ENCODE peak calls at places on chromosomes 2 and 18, in nine cellular contexts. One of them, this sample, is unnamed.

GRCh38 chr2:122219504-122219903 is 464.1 kb downstream of the TSN start:
- DNase-seq in suprapubic skin: no peak
- DNase-seq in endodermal cell: no peak
- DNase-seq in thoracic aorta: no peak
- DNase-seq in dorsolateral prefrontal cortex: no peak
- DNase-seq in lower lobe of right lung: no peak
- DNase-seq in adrenal gland: no peak
- DNase-seq in transverse colon: no peak
- DNase-seq in HCT116: no peak
- DNase-seq in this sample: no peak

GRCh38 chr18:32767400-32767799 is 5.4 kb downstream of the KLHL14 start:
- DNase-seq in suprapubic skin: no peak
- DNase-seq in endodermal cell: no peak
- DNase-seq in thoracic aorta: no peak
- DNase-seq in dorsolateral prefrontal cortex: no peak
- DNase-seq in lower lobe of right lung: no peak
- DNase-seq in adrenal gland: no peak
- DNase-seq in transverse colon: no peak
- DNase-seq in HCT116: no peak
- DNase-seq in this sample: no peak

GRCh38 chr18:50194623-50195532 is at the start of gene MYO5B:
- DNase-seq in suprapubic skin: no peak
- DNase-seq in endodermal cell: peak
- DNase-seq in thoracic aorta: no peak
- DNase-seq in dorsolateral prefrontal cortex: peak
- DNase-seq in lower lobe of right lung: peak
- DNase-seq in adrenal gland: peak
- DNase-seq in transverse colon: peak
- DNase-seq in HCT116: peak
- DNase-seq in this sample: no peak

GRCh38 chr2:62071126-62071598 is 124.8 kb upstream of the B3GNT2 start:
- DNase-seq in suprapubic skin: no peak
- DNase-seq in endodermal cell: no peak
- DNase-seq in thoracic aorta: no peak
- DNase-seq in dorsolateral prefrontal cortex: no peak
- DNase-seq in lower lobe of right lung: no peak
- DNase-seq in adrenal gland: no peak
- DNase-seq in transverse colon: no peak
- DNase-seq in HCT116: no peak
- DNase-seq in this sample: no peak

GRCh38 chr2:241857041-241857541 is 1.6 kb downstream of the PDCD1 start:
- DNase-seq in suprapubic skin: peak
- DNase-seq in endodermal cell: no peak
- DNase-seq in thoracic aorta: no peak
- DNase-seq in dorsolateral prefrontal cortex: no peak
- DNase-seq in lower lobe of right lung: peak
- DNase-seq in adrenal gland: no peak
- DNase-seq in transverse colon: no peak
- DNase-seq in HCT116: no peak
- DNase-seq in this sample: no peak

GRCh38 chr2:178395295-178395694 is 55.7 kb downstream of the PRKRA start:
- DNase-seq in suprapubic skin: no peak
- DNase-seq in endodermal cell: no peak
- DNase-seq in thoracic aorta: no peak
- DNase-seq in dorsolateral prefrontal cortex: no peak
- DNase-seq in lower lobe of right lung: no peak
- DNase-seq in adrenal gland: no peak
- DNase-seq in transverse colon: no peak
- DNase-seq in HCT116: no peak
- DNase-seq in this sample: no peak

GRCh38 chr2:167718560-167718959 is 528.8 kb downstream of the STK39 start:
- DNase-seq in suprapubic skin: no peak
- DNase-seq in endodermal cell: no peak
- DNase-seq in thoracic aorta: no peak
- DNase-seq in dorsolateral prefrontal cortex: no peak
- DNase-seq in lower lobe of right lung: no peak
- DNase-seq in adrenal gland: no peak
- DNase-seq in transverse colon: no peak
- DNase-seq in HCT116: no peak
- DNase-seq in this sample: no peak

GRCh38 chr2:602571-603366 is 74.4 kb downstream of the TMEM18 start:
- DNase-seq in suprapubic skin: peak
- DNase-seq in endodermal cell: peak
- DNase-seq in thoracic aorta: no peak
- DNase-seq in dorsolateral prefrontal cortex: no peak
- DNase-seq in lower lobe of right lung: no peak
- DNase-seq in adrenal gland: peak
- DNase-seq in transverse colon: no peak
- DNase-seq in HCT116: peak
- DNase-seq in this sample: no peak

GRCh38 chr2:167318581-167318980 is 430.3 kb downstream of the XIRP2 start:
- DNase-seq in suprapubic skin: no peak
- DNase-seq in endodermal cell: no peak
- DNase-seq in thoracic aorta: no peak
- DNase-seq in dorsolateral prefrontal cortex: peak
- DNase-seq in lower lobe of right lung: no peak
- DNase-seq in adrenal gland: no peak
- DNase-seq in transverse colon: no peak
- DNase-seq in HCT116: no peak
- DNase-seq in this sample: no peak

GRCh38 chr18:48058486-48058885 is 128.0 kb upstream of the SMAD2 start:
- DNase-seq in suprapubic skin: no peak
- DNase-seq in endodermal cell: no peak
- DNase-seq in thoracic aorta: no peak
- DNase-seq in dorsolateral prefrontal cortex: no peak
- DNase-seq in lower lobe of right lung: no peak
- DNase-seq in adrenal gland: no peak
- DNase-seq in transverse colon: no peak
- DNase-seq in HCT116: no peak
- DNase-seq in this sample: no peak

GRCh38 chr2:195820373-195820772 is 163.3 kb downstream of the SLC39A10 start:
- DNase-seq in suprapubic skin: no peak
- DNase-seq in endodermal cell: no peak
- DNase-seq in thoracic aorta: no peak
- DNase-seq in dorsolateral prefrontal cortex: no peak
- DNase-seq in lower lobe of right lung: no peak
- DNase-seq in adrenal gland: no peak
- DNase-seq in transverse colon: no peak
- DNase-seq in HCT116: peak
- DNase-seq in this sample: no peak

GRCh38 chr18:55779461-55779710 is 191.4 kb upstream of the TCF4 start:
- DNase-seq in suprapubic skin: no peak
- DNase-seq in endodermal cell: no peak
- DNase-seq in thoracic aorta: no peak
- DNase-seq in dorsolateral prefrontal cortex: no peak
- DNase-seq in lower lobe of right lung: peak
- DNase-seq in adrenal gland: no peak
- DNase-seq in transverse colon: no peak
- DNase-seq in HCT116: no peak
- DNase-seq in this sample: no peak

GRCh38 chr2:188811522-188811921 is 162.7 kb upstream of the COL3A1 start:
- DNase-seq in suprapubic skin: no peak
- DNase-seq in endodermal cell: no peak
- DNase-seq in thoracic aorta: no peak
- DNase-seq in dorsolateral prefrontal cortex: no peak
- DNase-seq in lower lobe of right lung: no peak
- DNase-seq in adrenal gland: no peak
- DNase-seq in transverse colon: no peak
- DNase-seq in HCT116: no peak
- DNase-seq in this sample: no peak

GRCh38 chr2:151851761-151852160 is 23.5 kb upstream of the ARL5A start:
- DNase-seq in suprapubic skin: no peak
- DNase-seq in endodermal cell: no peak
- DNase-seq in thoracic aorta: no peak
- DNase-seq in dorsolateral prefrontal cortex: no peak
- DNase-seq in lower lobe of right lung: no peak
- DNase-seq in adrenal gland: peak
- DNase-seq in transverse colon: no peak
- DNase-seq in HCT116: no peak
- DNase-seq in this sample: no peak

GRCh38 chr18:80202264-80202998 is 44.9 kb downstream of the PARD6G start:
- DNase-seq in suprapubic skin: no peak
- DNase-seq in endodermal cell: no peak
- DNase-seq in thoracic aorta: no peak
- DNase-seq in dorsolateral prefrontal cortex: no peak
- DNase-seq in lower lobe of right lung: no peak
- DNase-seq in adrenal gland: no peak
- DNase-seq in transverse colon: no peak
- DNase-seq in HCT116: no peak
- DNase-seq in this sample: no peak

GRCh38 chr2:54471221-54471711 is 15.1 kb downstream of the SPTBN1 start:
- DNase-seq in suprapubic skin: no peak
- DNase-seq in endodermal cell: no peak
- DNase-seq in thoracic aorta: no peak
- DNase-seq in dorsolateral prefrontal cortex: peak
- DNase-seq in lower lobe of right lung: no peak
- DNase-seq in adrenal gland: peak
- DNase-seq in transverse colon: no peak
- DNase-seq in HCT116: no peak
- DNase-seq in this sample: no peak

GRCh38 chr2:67374949-67375348 is 22.2 kb upstream of the ETAA1 start:
- DNase-seq in suprapubic skin: no peak
- DNase-seq in endodermal cell: no peak
- DNase-seq in thoracic aorta: no peak
- DNase-seq in dorsolateral prefrontal cortex: no peak
- DNase-seq in lower lobe of right lung: no peak
- DNase-seq in adrenal gland: no peak
- DNase-seq in transverse colon: no peak
- DNase-seq in HCT116: no peak
- DNase-seq in this sample: no peak

GRCh38 chr2:8103085-8103708 is 578.7 kb upstream of the ID2 start:
- DNase-seq in suprapubic skin: no peak
- DNase-seq in endodermal cell: no peak
- DNase-seq in thoracic aorta: no peak
- DNase-seq in dorsolateral prefrontal cortex: no peak
- DNase-seq in lower lobe of right lung: no peak
- DNase-seq in adrenal gland: no peak
- DNase-seq in transverse colon: no peak
- DNase-seq in HCT116: no peak
- DNase-seq in this sample: no peak

GRCh38 chr2:238396663-238397062 is 30.1 kb upstream of the ASB1 start:
- DNase-seq in suprapubic skin: no peak
- DNase-seq in endodermal cell: no peak
- DNase-seq in thoracic aorta: no peak
- DNase-seq in dorsolateral prefrontal cortex: no peak
- DNase-seq in lower lobe of right lung: no peak
- DNase-seq in adrenal gland: no peak
- DNase-seq in transverse colon: no peak
- DNase-seq in HCT116: no peak
- DNase-seq in this sample: no peak

GRCh38 chr2:85792783-85793441 is 39.1 kb downstream of the ATOH8 start:
- DNase-seq in suprapubic skin: no peak
- DNase-seq in endodermal cell: no peak
- DNase-seq in thoracic aorta: no peak
- DNase-seq in dorsolateral prefrontal cortex: peak
- DNase-seq in lower lobe of right lung: no peak
- DNase-seq in adrenal gland: peak
- DNase-seq in transverse colon: no peak
- DNase-seq in HCT116: no peak
- DNase-seq in this sample: no peak

GRCh38 chr18:13530215-13530878 is 196.0 kb downstream of the FAM210A start:
- DNase-seq in suprapubic skin: no peak
- DNase-seq in endodermal cell: peak
- DNase-seq in thoracic aorta: no peak
- DNase-seq in dorsolateral prefrontal cortex: no peak
- DNase-seq in lower lobe of right lung: no peak
- DNase-seq in adrenal gland: no peak
- DNase-seq in transverse colon: no peak
- DNase-seq in HCT116: no peak
- DNase-seq in this sample: no peak
- H3K27ac ChIP-seq in suprapubic skin: peak
- H3K27ac ChIP-seq in endodermal cell: no peak
- H3K27ac ChIP-seq in thoracic aorta: peak
- H3K27ac ChIP-seq in dorsolateral prefrontal cortex: peak
- H3K27ac ChIP-seq in lower lobe of right lung: no peak
- H3K27ac ChIP-seq in adrenal gland: no peak
- H3K27ac ChIP-seq in transverse colon: no peak
- H3K27ac ChIP-seq in HCT116: no peak
- H3K27ac ChIP-seq in this sample: no peak

GRCh38 chr2:240780023-240780831 is 39.8 kb downstream of the KIF1A start:
- DNase-seq in suprapubic skin: no peak
- DNase-seq in endodermal cell: no peak
- DNase-seq in thoracic aorta: no peak
- DNase-seq in dorsolateral prefrontal cortex: no peak
- DNase-seq in lower lobe of right lung: no peak
- DNase-seq in adrenal gland: no peak
- DNase-seq in transverse colon: no peak
- DNase-seq in HCT116: no peak
- DNase-seq in this sample: no peak
- TF ChIP-seq CTCF in suprapubic skin: no peak
- TF ChIP-seq CTCF in endodermal cell: peak
- TF ChIP-seq CTCF in thoracic aorta: no peak
- TF ChIP-seq CTCF in dorsolateral prefrontal cortex: no peak
- TF ChIP-seq CTCF in lower lobe of right lung: no peak
- TF ChIP-seq CTCF in adrenal gland: no peak
- TF ChIP-seq CTCF in transverse colon: no peak
- TF ChIP-seq CTCF in HCT116: no peak
- TF ChIP-seq CTCF in this sample: no peak

GRCh38 chr2:236823976-236824375 is 254.4 kb downstream of the ACKR3 start:
- DNase-seq in suprapubic skin: no peak
- DNase-seq in endodermal cell: no peak
- DNase-seq in thoracic aorta: no peak
- DNase-seq in dorsolateral prefrontal cortex: no peak
- DNase-seq in lower lobe of right lung: no peak
- DNase-seq in adrenal gland: no peak
- DNase-seq in transverse colon: no peak
- DNase-seq in HCT116: no peak
- DNase-seq in this sample: no peak
- H3K27ac ChIP-seq in suprapubic skin: no peak
- H3K27ac ChIP-seq in endodermal cell: no peak
- H3K27ac ChIP-seq in thoracic aorta: no peak
- H3K27ac ChIP-seq in dorsolateral prefrontal cortex: no peak
- H3K27ac ChIP-seq in lower lobe of right lung: no peak
- H3K27ac ChIP-seq in adrenal gland: no peak
- H3K27ac ChIP-seq in transverse colon: no peak
- H3K27ac ChIP-seq in HCT116: no peak
- H3K27ac ChIP-seq in this sample: no peak

DNA sequence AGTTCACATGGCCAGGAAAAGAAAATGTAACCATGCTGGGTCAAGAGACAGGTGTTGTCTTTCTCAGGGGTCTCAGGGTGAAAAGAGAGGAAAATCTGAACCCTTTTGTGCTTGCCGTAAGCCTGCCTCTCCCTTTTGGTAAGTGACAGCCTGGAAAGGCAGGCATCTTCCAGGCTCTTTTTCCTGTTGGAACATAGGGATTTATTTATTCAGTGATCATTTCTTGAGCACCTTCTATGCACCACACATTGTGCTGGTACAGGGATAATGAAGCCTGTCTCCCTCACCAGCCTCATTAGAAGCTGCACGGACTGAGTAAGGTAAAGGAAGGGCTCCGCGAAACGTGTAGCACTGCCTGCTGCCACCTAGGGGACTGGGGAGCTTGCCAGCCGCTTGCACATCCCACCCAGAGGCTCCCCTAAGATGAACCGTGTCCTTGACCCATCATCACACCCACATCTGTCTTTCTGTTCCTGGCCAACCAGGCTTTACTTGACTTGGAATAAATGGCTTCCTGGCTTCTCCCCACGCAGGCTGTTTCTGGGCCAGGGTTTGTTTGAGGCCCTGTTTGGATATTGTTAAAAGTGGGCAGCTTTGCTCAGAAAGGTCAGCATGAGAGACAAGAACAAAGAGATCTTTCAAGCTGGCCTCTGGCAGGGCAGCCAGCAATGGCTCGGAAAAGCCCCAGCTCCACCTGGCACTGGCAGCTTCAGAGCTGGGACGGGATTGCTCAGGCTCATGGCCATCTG is 73.3 kb upstream of the MCFD2 start:
- DNase-seq in suprapubic skin: no peak
- DNase-seq in endodermal cell: peak
- DNase-seq in thoracic aorta: no peak
- DNase-seq in dorsolateral prefrontal cortex: peak
- DNase-seq in lower lobe of right lung: no peak
- DNase-seq in adrenal gland: peak
- DNase-seq in transverse colon: no peak
- DNase-seq in HCT116: no peak
- DNase-seq in this sample: no peak
- TF ChIP-seq CTCF in suprapubic skin: no peak
- TF ChIP-seq CTCF in endodermal cell: peak
- TF ChIP-seq CTCF in thoracic aorta: no peak
- TF ChIP-seq CTCF in dorsolateral prefrontal cortex: peak
- TF ChIP-seq CTCF in lower lobe of right lung: no peak
- TF ChIP-seq CTCF in adrenal gland: no peak
- TF ChIP-seq CTCF in transverse colon: no peak
- TF ChIP-seq CTCF in HCT116: peak
- TF ChIP-seq CTCF in this sample: no peak

This sample was measured in Panc1.